ENCODE peak calls at places on chromosome 3, in six cellular contexts. L is sciatic nerve, W is EL, M is NT2/D1, O is cardiac fibroblast, X is hypothalamus. R is an unnamed sample.
A peak's percentile ranks its signal among the peaks of the same experiment; 100 is the strongest.

GRCh38 chr3:169812124-169812843 is 386 bp upstream of the LRRIQ4 start:
- DNase-seq in L (peak; percentile 79), W (peak; percentile 78), M (peak; percentile 40), O (peak; percentile 84), X (no peak), R (no peak)

GRCh38 chr3:192220915-192221314 is 506.4 kb downstream of the FGF12 start:
- DNase-seq in L (no peak), W (no peak), M (no peak), O (no peak), X (no peak), R (no peak)

GRCh38 chr3:24264748-24265158 is 229.9 kb downstream of the THRB start:
- DNase-seq in L (no peak), W (peak; percentile 55), M (peak; percentile 44), O (peak; percentile 70), X (no peak), R (no peak)

GRCh38 chr3:43260412-43260811 is 25.9 kb upstream of the SNRK start:
- DNase-seq in L (no peak), W (peak; percentile 13), M (no peak), O (no peak), X (no peak), R (no peak)

GRCh38 chr3:141646760-141647561 is 91.1 kb upstream of the RNF7 start:
- DNase-seq in L (no peak), W (peak; percentile 70), M (peak; percentile 54), O (peak; percentile 84), X (no peak), R (peak; percentile 74)

GRCh38 chr3:124833710-124834332 is 53.3 kb downstream of the ITGB5 start:
- DNase-seq in L (no peak), W (peak; percentile 43), M (no peak), O (no peak), X (no peak), R (peak; percentile 33)

GRCh38 chr3:124992041-124992440 is 57.5 kb upstream of the MUC13 start:
- DNase-seq in L (no peak), W (no peak), M (no peak), O (no peak), X (no peak), R (no peak)

GRCh38 chr3:140816804-140817203 is 124.8 kb upstream of the SLC25A36 start:
- DNase-seq in L (no peak), W (no peak), M (no peak), O (no peak), X (no peak), R (no peak)

GRCh38 chr3:85801955-85802354 is 843.2 kb downstream of the CADM2 start:
- DNase-seq in L (no peak), W (no peak), M (peak; percentile 39), O (no peak), X (no peak), R (no peak)

GRCh38 chr3:82474711-82475110 is 713.3 kb upstream of the GBE1 start:
- DNase-seq in L (no peak), W (no peak), M (no peak), O (no peak), X (no peak), R (no peak)

GRCh38 chr3:134543113-134543512 is 57.3 kb downstream of the CEP63 start:
- DNase-seq in L (no peak), W (no peak), M (no peak), O (no peak), X (no peak), R (no peak)

GRCh38 chr3:197547618-197548017 is 8.2 kb downstream of the BDH1 start:
- DNase-seq in L (no peak), W (no peak), M (no peak), O (no peak), X (no peak), R (no peak)

GRCh38 chr3:188734395-188734794 is 437.4 kb upstream of the TPRG1 start:
- DNase-seq in L (no peak), W (peak; percentile 30), M (no peak), O (no peak), X (no peak), R (no peak)

GRCh38 chr3:126108689-126109075 is 24.8 kb upstream of the SLC41A3 start:
- DNase-seq in L (peak; percentile 35), W (no peak), M (no peak), O (no peak), X (no peak), R (no peak)

GRCh38 chr3:127734754-127735473 is 62.2 kb downstream of the ABTB1 start:
- DNase-seq in L (peak; percentile 73), W (peak; percentile 99), M (peak; percentile 39), O (peak; percentile 95), X (no peak), R (peak; percentile 97)

GRCh38 chr3:72301779-72302178 is 516.8 kb upstream of the PROK2 start:
- DNase-seq in L (no peak), W (no peak), M (no peak), O (no peak), X (no peak), R (no peak)

GRCh38 chr3:160444411-160444810 is 5.2 kb downstream of the TRIM59 start:
- DNase-seq in L (no peak), W (no peak), M (no peak), O (no peak), X (no peak), R (no peak)

GRCh38 chr3:196694202-196694638 is 17.8 kb downstream of the CEP19 start:
- DNase-seq in L (no peak), W (peak; percentile 26), M (no peak), O (peak; percentile 42), X (no peak), R (peak; percentile 8)

GRCh38 chr3:121504598-121504997 is 41.2 kb downstream of the POLQ start:
- DNase-seq in L (no peak), W (no peak), M (no peak), O (no peak), X (no peak), R (no peak)

GRCh38 chr3:90010341-90010740 is 902.9 kb downstream of the EPHA3 start:
- DNase-seq in L (no peak), W (no peak), M (peak; percentile 13), O (peak; percentile 85), X (no peak), R (no peak)

GRCh38 chr3:159796744-159797143 is 191.9 kb upstream of the IL12A start:
- DNase-seq in L (no peak), W (peak; percentile 71), M (no peak), O (peak; percentile 75), X (no peak), R (peak; percentile 53)

GRCh38 chr3:143000525-143000924 is 845 bp upstream of the U2SURP start:
- DNase-seq in L (no peak), W (peak; percentile 50), M (no peak), O (peak; percentile 35), X (no peak), R (no peak)

GRCh38 chr3:87336761-87337160 is 60.4 kb upstream of the POU1F1 start:
- DNase-seq in L (no peak), W (no peak), M (no peak), O (no peak), X (no peak), R (peak; percentile 9)

GRCh38 chr3:186496635-186497034 is 47.5 kb downstream of the CRYGS start:
- DNase-seq in L (no peak), W (no peak), M (no peak), O (no peak), X (no peak), R (no peak)

GRCh38 chr3:114380233-114380645 is 86.4 kb downstream of the TIGIT start:
- DNase-seq in L (peak; percentile 86), W (peak; percentile 74), M (no peak), O (peak; percentile 91), X (no peak), R (no peak)

GRCh38 chr3:115858995-115859807 is 235.9 kb downstream of the GAP43 start:
- DNase-seq in L (no peak), W (no peak), M (peak; percentile 75), O (no peak), X (no peak), R (no peak)

GRCh38 chr3:185318136-185318535 is 44.8 kb upstream of the MAP3K13 start:
- DNase-seq in L (no peak), W (peak; percentile 24), M (no peak), O (peak; percentile 70), X (no peak), R (peak; percentile 80)

GRCh38 chr3:196740476-196741400 is 1.1 kb downstream of the PAK2 start:
- DNase-seq in L (no peak), W (peak; percentile 63), M (peak; percentile 27), O (peak; percentile 67), X (no peak), R (peak; percentile 5)

GRCh38 chr3:194279701-194280360 is 71.3 kb downstream of the CPN2 start:
- DNase-seq in L (peak; percentile 50), W (no peak), M (no peak), O (no peak), X (no peak), R (no peak)

GRCh38 chr3:139552632-139553335 is 13.2 kb upstream of the RBP1 start:
- DNase-seq in L (no peak), W (no peak), M (no peak), O (no peak), X (no peak), R (no peak)

GRCh38 chr3:130963878-130964277 is 62.7 kb downstream of the ASTE1 start:
- DNase-seq in L (no peak), W (peak; percentile 93), M (peak; percentile 11), O (peak; percentile 93), X (no peak), R (peak; percentile 80)

GRCh38 chr3:143090486-143090885 is 29.1 kb upstream of the CHST2 start:
- DNase-seq in L (no peak), W (no peak), M (no peak), O (no peak), X (no peak), R (no peak)

GRCh38 chr3:172405914-172406313 is 42.3 kb downstream of the GHSR start:
- DNase-seq in L (no peak), W (no peak), M (no peak), O (no peak), X (no peak), R (no peak)

GRCh38 chr3:175208316-175208715 is 349.2 kb downstream of the NAALADL2 start:
- DNase-seq in L (no peak), W (peak; percentile 16), M (no peak), O (peak; percentile 44), X (no peak), R (no peak)

GRCh38 chr3:143484851-143485512 is 363.3 kb downstream of the SLC9A9 start:
- DNase-seq in L (no peak), W (peak; percentile 6), M (no peak), O (no peak), X (no peak), R (peak; percentile 25)

R was measured in NCI-H226.